ENCODE peak calls at places on chromosome 17, in seven cellular contexts. M, Q, G, V, A, Z and N are unnamed samples.

GRCh38 chr17:43536236-43537088 is 9.7 kb downstream of the ETV4 start:
- DNase-seq in V (no peak), Z (no peak), Q (no peak), A (no peak), G (no peak), M (peak), N (no peak)

GRCh38 chr17:2377659-2378058 is 23.2 kb downstream of the MNT start:
- DNase-seq in Q (no peak), A (no peak), M (no peak), V (no peak), G (no peak), Z (no peak), N (no peak)

GRCh38 chr17:55444471-55445441 is 23.1 kb upstream of the MMD start:
- DNase-seq in A (no peak), M (peak), Q (no peak), G (no peak), Z (no peak), V (no peak), N (no peak)

GRCh38 chr17:15301845-15302244 is 36.7 kb upstream of the PMP22 start:
- DNase-seq in G (no peak), M (no peak), Q (no peak), A (no peak), V (no peak), Z (no peak), N (no peak)

GRCh38 chr17:16938496-16939270 is 33.2 kb downstream of the TNFRSF13B start:
- DNase-seq in Q (peak), Z (no peak), M (no peak), V (peak), A (no peak), G (no peak), N (no peak)

GRCh38 chr17:2602597-2603017 is 9.2 kb downstream of the PAFAH1B1 start:
- DNase-seq in A (no peak), V (no peak), G (no peak), M (no peak), Z (no peak), Q (no peak), N (no peak)

GRCh38 chr17:61285483-61286320 is 113.9 kb upstream of the TBX2 start:
- DNase-seq in Z (no peak), V (no peak), Q (no peak), M (peak), G (no peak), A (peak), N (no peak)

GRCh38 chr17:39618252-39618913 is 8.4 kb upstream of the PPP1R1B start:
- DNase-seq in V (no peak), Q (no peak), M (no peak), G (peak), Z (no peak), A (no peak), N (no peak)

GRCh38 chr17:52148969-52149351 is 9.6 kb downstream of the CA10 start:
- DNase-seq in V (no peak), Z (no peak), Q (no peak), A (no peak), G (no peak), M (peak), N (no peak)

GRCh38 chr17:67751101-67752074 is 33.7 kb downstream of the NOL11 start:
- DNase-seq in Z (no peak), V (no peak), M (no peak), Q (no peak), A (no peak), G (no peak), N (no peak)

GRCh38 chr17:50841277-50841948 is 6.0 kb downstream of the WFIKKN2 start:
- DNase-seq in Z (no peak), M (no peak), V (peak), Q (no peak), G (no peak), A (no peak), N (no peak)

GRCh38 chr17:58388302-58389190 is 28.8 kb downstream of the RNF43 start:
- DNase-seq in Q (no peak), A (no peak), M (no peak), G (no peak), V (no peak), Z (no peak), N (no peak)

GRCh38 chr17:36481829-36482228 is 4.7 kb upstream of the ZNHIT3 start:
- DNase-seq in Z (no peak), G (no peak), V (no peak), Q (no peak), A (no peak), M (no peak), N (no peak)

GRCh38 chr17:70552982-70553334 is 383.6 kb downstream of the KCNJ2 start:
- DNase-seq in Q (no peak), A (no peak), V (no peak), M (no peak), G (no peak), Z (no peak), N (no peak)

GRCh38 chr17:53822764-53823163 is at the start of gene KIF2B:
- DNase-seq in Q (no peak), M (no peak), V (no peak), G (no peak), A (no peak), Z (no peak), N (no peak)

GRCh38 chr17:68446626-68447041 is 10.7 kb downstream of the WIPI1 start:
- DNase-seq in Q (no peak), Z (no peak), M (no peak), V (no peak), A (no peak), G (no peak), N (no peak)

GRCh38 chr17:59853168-59853918 is 39.4 kb downstream of the TUBD1 start:
- DNase-seq in A (peak), Z (no peak), M (peak), G (peak), Q (no peak), V (peak), N (no peak)

GRCh38 chr17:59858167-59858790 is 34.5 kb downstream of the TUBD1 start:
- DNase-seq in Z (no peak), V (peak), M (no peak), G (no peak), A (peak), Q (no peak), N (no peak)

GRCh38 chr17:59859444-59860025 is 33.2 kb downstream of the TUBD1 start:
- DNase-seq in V (no peak), M (peak), G (no peak), Z (no peak), A (peak), Q (no peak), N (no peak)

GRCh38 chr17:59851431-59852375 is 41.0 kb downstream of the TUBD1 start:
- DNase-seq in A (no peak), G (peak), V (peak), M (peak), Z (no peak), Q (peak), N (no peak)

GRCh38 chr17:59856859-59857794 is 35.6 kb downstream of the TUBD1 start:
- DNase-seq in G (no peak), M (no peak), Z (no peak), Q (no peak), V (peak), A (no peak), N (no peak)
- TF ChIP-seq CTCF in G (no peak), M (no peak), Z (no peak), Q (no peak), V (no peak), A (no peak), N (no peak)

GRCh38 chr17:7407033-7407432 is 612 bp upstream of the NLGN2 start:
- DNase-seq in G (no peak), Z (no peak), M (no peak), V (no peak), A (no peak), Q (no peak), N (no peak)
- TF ChIP-seq CTCF in G (no peak), Z (no peak), M (no peak), V (no peak), A (no peak), Q (no peak), N (no peak)

GRCh38 chr17:75654176-75654575 is 12.8 kb downstream of the RECQL5 start:
- DNase-seq in V (no peak), M (peak), A (no peak), Q (no peak), Z (no peak), G (no peak), N (no peak)
- TF ChIP-seq CTCF in V (no peak), M (peak), A (peak), Q (no peak), Z (no peak), G (no peak), N (no peak)

DNA sequence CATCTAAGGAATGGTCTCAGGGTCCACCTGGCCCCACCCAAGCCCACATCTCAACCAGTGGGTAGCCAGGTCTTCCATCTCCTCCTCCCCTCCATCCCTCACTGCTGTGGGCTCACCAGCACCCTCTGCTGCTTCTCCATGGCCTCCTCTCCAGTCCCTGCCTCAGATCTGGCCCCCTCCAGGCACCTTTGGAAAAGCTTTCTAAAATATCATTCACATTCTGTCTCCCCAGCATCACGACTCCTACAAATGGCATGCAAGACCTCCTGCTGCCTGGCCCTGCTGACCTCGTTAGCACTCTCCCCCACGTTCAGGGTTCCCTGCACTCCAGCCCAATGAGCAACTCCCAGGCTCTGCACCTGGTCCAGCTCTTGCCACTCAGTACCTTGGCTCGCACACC is 13.7 kb downstream of the GLP2R start:
- DNase-seq in G (no peak), Q (no peak), A (no peak), Z (no peak), V (no peak), M (no peak), N (no peak)
- TF ChIP-seq CTCF in G (no peak), Q (no peak), A (no peak), Z (no peak), V (no peak), M (peak), N (no peak)